ENCODE peak calls at places on chromosomes 16 and 17, in nine cellular contexts. I is tibial artery, S is colonic mucosa, U is thyroid gland, A is PC-3, Y is spleen, T is neural progenitor cell, E is PC-9, V is stomach. F is an unnamed sample.

GRCh38 chr16:56269824-56270684 is 78.8 kb downstream of the GNAO1 start:
- DNase-seq in E (no peak), V (no peak), T (peak; percentile 20), I (peak; percentile 48), A (no peak), S (no peak), U (peak; percentile 27), Y (peak; percentile 46), F (no peak)

GRCh38 chr17:61128671-61129115 is 270.9 kb upstream of the TBX2 start:
- DNase-seq in E (no peak), V (no peak), U (no peak), Y (no peak), S (no peak), A (no peak), I (no peak), T (no peak), F (no peak)

GRCh38 chr17:42342242-42343008 is 45.8 kb downstream of the STAT3 start:
- DNase-seq in V (no peak), I (no peak), U (no peak), T (no peak), E (no peak), A (no peak), Y (no peak), S (no peak), F (peak; percentile 59)

GRCh38 chr17:33983824-33984574 is 271.1 kb upstream of the CCL2 start:
- DNase-seq in A (no peak), S (no peak), U (no peak), I (no peak), Y (no peak), E (no peak), T (no peak), V (no peak), F (no peak)

GRCh38 chr17:37842401-37842800 is 81.8 kb upstream of the TBC1D3K start:
- DNase-seq in I (no peak), A (no peak), V (no peak), U (no peak), T (no peak), Y (no peak), E (no peak), S (no peak), F (no peak)

GRCh38 chr17:40321502-40322416 is 12.8 kb downstream of the RARA start:
- DNase-seq in I (peak; percentile 33), V (peak; percentile 68), U (peak; percentile 77), S (peak; percentile 38), A (no peak), T (no peak), E (no peak), Y (peak; percentile 83), F (no peak)

GRCh38 chr16:49700222-49700927 is 155.5 kb downstream of the ZNF423 start:
- DNase-seq in U (peak; percentile 27), S (peak; percentile 24), T (peak; percentile 64), E (no peak), A (no peak), Y (no peak), I (peak; percentile 54), V (no peak), F (no peak)

GRCh38 chr16:67243481-67243880 is 3.8 kb downstream of the FHOD1 start:
- DNase-seq in V (no peak), T (no peak), A (no peak), S (no peak), U (no peak), I (peak; percentile 42), Y (peak; percentile 73), E (no peak), F (no peak)

DNA sequence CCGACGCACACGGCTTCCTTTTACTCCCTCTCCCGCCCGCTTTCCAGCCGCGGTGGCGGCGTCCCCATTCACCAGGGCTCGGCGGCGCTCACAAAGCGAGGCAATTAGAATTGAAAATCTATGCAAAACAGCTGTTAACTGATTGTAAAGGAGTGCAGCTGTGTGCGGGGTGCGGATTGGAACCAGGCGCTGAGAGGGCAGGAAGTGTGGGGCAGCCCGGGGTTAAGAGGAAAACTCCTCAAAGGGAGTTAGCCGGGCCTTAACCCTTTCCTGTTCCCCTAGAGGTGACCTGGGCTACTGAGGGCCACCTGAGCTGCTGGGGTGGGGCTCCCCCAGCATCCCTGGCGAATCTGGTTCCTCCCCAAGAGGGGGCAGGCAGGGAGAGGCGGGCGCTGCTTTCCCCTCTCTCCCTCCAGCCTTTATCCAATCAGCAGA is 5.8 kb upstream of the GSE1 start:
- DNase-seq in V (peak; percentile 51), S (peak; percentile 52), T (peak; percentile 91), U (no peak), A (no peak), Y (no peak), E (no peak), I (no peak), F (peak; percentile 59)
- H3K4me3 ChIP-seq in V (no peak overlapping the region), S (no peak overlapping the region), T (peak overlapping the region; percentile 33), U (no peak overlapping the region), A (no peak overlapping the region), Y (no peak overlapping the region), E (no peak overlapping the region), I (no peak overlapping the region), F (no peak overlapping the region)

GRCh38 chr16:88842806-88843205 is 13.9 kb downstream of the GALNS start:
- DNase-seq in Y (no peak), U (no peak), I (no peak), S (no peak), E (no peak), T (no peak), A (no peak), V (no peak), F (no peak)

GRCh38 chr16:88843256-88843655 is 13.5 kb downstream of the GALNS start:
- DNase-seq in E (no peak), Y (no peak), V (no peak), U (no peak), T (no peak), S (no peak), I (no peak), A (no peak), F (no peak)

GRCh38 chr16:88842308-88842756 is 14.4 kb downstream of the GALNS start:
- DNase-seq in Y (no peak), A (no peak), T (no peak), V (no peak), U (no peak), E (no peak), I (no peak), S (no peak), F (no peak)

GRCh38 chr16:88846088-88846487 is 10.7 kb downstream of the GALNS start:
- DNase-seq in I (no peak), S (no peak), A (no peak), T (no peak), U (no peak), V (no peak), E (no peak), Y (no peak), F (no peak)

DNA sequence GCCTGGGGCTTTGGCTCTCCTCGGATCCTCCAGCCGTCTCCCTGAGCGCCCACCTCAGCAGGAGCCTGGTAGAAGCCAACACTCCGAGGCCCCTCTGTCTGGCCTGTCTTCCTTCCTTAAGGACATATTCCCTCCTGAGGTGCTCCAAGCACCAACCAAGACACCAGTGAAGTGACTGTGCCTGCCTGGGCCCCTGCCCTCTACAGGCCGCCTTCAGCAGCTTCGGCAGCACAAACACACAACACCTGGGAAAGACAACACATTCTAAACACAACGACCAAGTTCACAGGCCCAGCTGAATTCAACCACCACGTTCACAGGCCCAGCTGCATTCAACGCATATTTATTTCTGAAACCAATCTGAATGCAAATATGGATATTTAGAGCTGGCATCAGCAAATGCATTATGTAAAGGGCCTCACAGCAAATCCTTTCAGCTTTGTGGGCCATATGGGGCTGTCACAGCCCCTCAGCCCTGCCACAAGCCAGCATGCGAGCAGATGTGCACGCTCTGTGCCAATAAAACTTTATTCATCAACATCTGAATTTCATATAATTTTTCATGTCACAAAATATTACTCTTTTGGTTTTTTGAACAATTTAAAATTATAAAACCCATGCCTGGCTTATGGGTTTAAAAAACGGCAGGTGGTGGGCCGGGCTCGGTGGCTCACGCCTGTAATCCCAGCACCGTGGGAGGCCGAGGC is 12.2 kb downstream of the GALNS start:
- DNase-seq in U (peak; percentile 17), I (no peak), A (no peak), Y (no peak), E (no peak), V (no peak), T (peak; percentile 17), S (no peak), F (no peak)
- TF ChIP-seq CTCF in U (peak; percentile 6), I (no peak), A (peak; percentile 19), Y (no peak), E (no peak), V (no peak), T (peak; percentile 30), S (no peak), F (no peak)

GRCh38 chr17:67491009-67491677 is 114.1 kb downstream of the PITPNC1 start:
- DNase-seq in S (peak; percentile 51), E (peak; percentile 77), I (peak; percentile 89), A (no peak), Y (peak; percentile 81), T (peak; percentile 56), U (peak; percentile 78), V (peak; percentile 67), F (no peak)

GRCh38 chr17:67493811-67494210 is 116.7 kb downstream of the PITPNC1 start:
- DNase-seq in A (no peak), U (no peak), S (no peak), E (no peak), I (no peak), T (no peak), Y (no peak), V (no peak), F (no peak)

GRCh38 chr17:67492824-67493490 is 115.9 kb downstream of the PITPNC1 start:
- DNase-seq in E (no peak), Y (no peak), I (no peak), T (no peak), V (no peak), U (no peak), A (no peak), S (no peak), F (no peak)

GRCh38 chr17:67491678-67492019 is 114.6 kb downstream of the PITPNC1 start:
- DNase-seq in Y (no peak), U (no peak), V (no peak), I (no peak), A (no peak), S (no peak), E (no peak), T (no peak), F (no peak)

DNA sequence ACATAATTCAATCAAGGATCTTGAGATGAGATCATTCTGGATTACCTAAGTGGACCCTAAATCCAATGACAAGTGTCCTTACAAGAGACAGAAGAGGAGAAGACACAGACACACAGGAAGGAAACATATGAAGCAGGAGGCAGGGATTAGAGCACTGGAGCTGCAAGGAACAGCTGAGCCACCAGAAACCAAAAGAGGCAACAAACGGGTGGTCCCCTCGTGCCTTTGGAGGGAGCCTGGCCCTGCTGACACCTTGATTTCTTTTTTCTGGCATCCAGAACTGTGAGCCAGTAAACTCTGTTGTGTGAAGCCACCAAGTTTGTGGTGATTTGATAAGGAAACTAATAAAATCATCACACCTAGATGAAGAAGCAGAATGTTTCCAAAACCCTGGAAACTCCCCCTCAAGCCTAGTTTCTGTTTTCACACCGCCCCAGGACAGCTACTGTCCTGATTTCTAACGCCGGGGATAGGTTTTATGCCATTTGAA is 115.2 kb downstream of the PITPNC1 start:
- DNase-seq in T (no peak), V (no peak), I (no peak), Y (no peak), S (no peak), U (no peak), A (no peak), E (no peak), F (no peak)
- H3K4me3 ChIP-seq in T (no peak overlapping the region), V (no peak overlapping the region), I (no peak overlapping the region), Y (no peak overlapping the region), S (no peak overlapping the region), U (no peak overlapping the region), A (no peak overlapping the region), E (no peak overlapping the region), F (no peak overlapping the region)

DNA sequence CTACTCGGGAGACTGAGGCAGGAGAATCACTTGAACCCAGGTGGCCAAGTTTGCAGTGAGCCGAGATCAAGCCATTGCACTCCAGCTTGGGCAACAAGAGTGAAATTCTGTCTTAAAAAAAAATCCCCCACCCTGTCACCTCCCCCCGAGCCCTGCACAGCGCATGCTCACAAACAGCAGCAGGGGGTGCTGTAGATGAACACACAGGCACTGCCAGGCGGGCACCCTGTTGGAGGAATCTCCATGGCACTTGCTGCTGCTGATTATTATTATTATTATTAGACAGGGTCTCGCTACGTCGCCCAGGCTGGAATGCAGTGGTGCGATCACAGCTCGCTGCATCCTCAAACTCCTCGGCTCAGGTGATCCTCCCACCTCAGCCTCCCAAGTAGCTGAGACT is 24.6 kb downstream of the FZD2 start:
- DNase-seq in S (no peak), T (peak; percentile 50), Y (no peak), E (no peak), U (no peak), V (no peak), A (peak; percentile 60), I (no peak), F (peak; percentile 14)
- TF ChIP-seq CTCF in S (no peak), T (peak; percentile 36), Y (no peak), E (peak; percentile 29), U (no peak), V (no peak), A (peak; percentile 61), I (no peak), F (peak; percentile 18)